ENCODE peak calls at places on chromosome 13, in six cellular contexts. M is CD8-positive, alpha-beta T cell; R is upper lobe of right lung; S is lower lobe of right lung; K is HCT116; X is endothelial cell. I is an unnamed sample.

GRCh38 chr13:49308977-49309408 is 61.3 kb downstream of the CDADC1 start:
- DNase-seq in M (no peak), R (no peak), S (no peak), K (no peak), X (no peak), I (no peak)

GRCh38 chr13:25478186-25478585 is 106.4 kb downstream of the ATP8A2 start:
- DNase-seq in M (no peak), R (no peak), S (no peak), K (no peak), X (no peak), I (no peak)

GRCh38 chr13:76852991-76853390 is 33.2 kb downstream of the KCTD12 start:
- DNase-seq in M (no peak), R (no peak), S (no peak), K (no peak), X (no peak), I (no peak)

GRCh38 chr13:77800219-77800618 is 102.7 kb downstream of the SLAIN1 start:
- DNase-seq in M (no peak), R (no peak), S (no peak), K (no peak), X (no peak), I (no peak)

GRCh38 chr13:112722433-112723250 is 32.8 kb downstream of the ATP11A start:
- DNase-seq in M (no peak), R (peak; percentile 81), S (peak; percentile 74), K (peak; percentile 86), X (no peak), I (no peak)

GRCh38 chr13:25286308-25286968 is 850 bp downstream of the MTMR6 start:
- DNase-seq in M (peak; percentile 66), R (no peak), S (no peak), K (no peak), X (peak; percentile 37), I (no peak)

GRCh38 chr13:25844559-25845434 is 207.0 kb downstream of the SHISA2 start:
- DNase-seq in M (no peak), R (no peak), S (no peak), K (no peak), X (no peak), I (no peak)

GRCh38 chr13:71610876-71611275 is 256.1 kb downstream of the DACH1 start:
- DNase-seq in M (no peak), R (no peak), S (no peak), K (no peak), X (no peak), I (no peak)

GRCh38 chr13:79631260-79631659 is 150.3 kb downstream of the NDFIP2 start:
- DNase-seq in M (no peak), R (no peak), S (no peak), K (peak; percentile 56), X (no peak), I (no peak)

GRCh38 chr13:99993660-99994455 is 12.3 kb downstream of the ZIC2 start:
- DNase-seq in M (no peak), R (no peak), S (no peak), K (no peak), X (no peak), I (no peak)

GRCh38 chr13:73248711-73249580 is 190.1 kb downstream of the KLF5 start:
- DNase-seq in M (no peak), R (no peak), S (no peak), K (peak; percentile 57), X (no peak), I (no peak)

GRCh38 chr13:91162180-91162579 is 185.3 kb upstream of the MIR17HG start:
- DNase-seq in M (no peak), R (no peak), S (no peak), K (no peak), X (no peak), I (no peak)

GRCh38 chr13:94415484-94415883 is 64.0 kb downstream of the DCT start:
- DNase-seq in M (no peak), R (no peak), S (no peak), K (no peak), X (no peak), I (no peak)

GRCh38 chr13:30346159-30346788 is 38.9 kb upstream of the KATNAL1 start:
- DNase-seq in M (peak; percentile 70), R (no peak), S (no peak), K (no peak), X (no peak), I (no peak)

GRCh38 chr13:71368301-71368700 is 498.7 kb downstream of the DACH1 start:
- DNase-seq in M (no peak), R (no peak), S (no peak), K (no peak), X (no peak), I (no peak)

GRCh38 chr13:45384474-45385174 is 33.5 kb downstream of the SLC25A30 start:
- DNase-seq in M (no peak), R (no peak), S (no peak), K (no peak), X (no peak), I (no peak)

GRCh38 chr13:28705734-28706133 is 13.0 kb downstream of the SLC46A3 start:
- DNase-seq in M (no peak), R (no peak), S (no peak), K (no peak), X (no peak), I (no peak)

GRCh38 chr13:76293751-76294150 is 592.5 kb downstream of the KCTD12 start:
- DNase-seq in M (no peak), R (no peak), S (no peak), K (no peak), X (no peak), I (no peak)

GRCh38 chr13:105513448-105513847 is 1022.0 kb downstream of the EFNB2 start:
- DNase-seq in M (no peak), R (no peak), S (no peak), K (no peak), X (no peak), I (no peak)

GRCh38 chr13:73913043-73913740 is 221.0 kb downstream of the KLF12 start:
- DNase-seq in M (no peak), R (no peak), S (no peak), K (no peak), X (no peak), I (no peak)

GRCh38 chr13:102726430-102726829 is 31.6 kb upstream of the METTL21C start:
- DNase-seq in M (no peak), R (no peak), S (no peak), K (no peak), X (no peak), I (no peak)

GRCh38 chr13:106063591-106064308 is 471.7 kb downstream of the EFNB2 start:
- DNase-seq in M (no peak), R (no peak), S (no peak), K (no peak), X (no peak), I (no peak)

GRCh38 chr13:108176685-108177274 is 38.6 kb downstream of the LIG4 start:
- DNase-seq in M (peak; percentile 66), R (no peak), S (peak; percentile 52), K (peak; percentile 36), X (peak; percentile 51), I (no peak)

GRCh38 chr13:108777421-108778420 is 148.3 kb downstream of the MYO16 start:
- DNase-seq in M (no peak), R (no peak), S (no peak), K (peak; percentile 61), X (no peak), I (no peak)

GRCh38 chr13:79405501-79405830 is 589 bp downstream of the RBM26 start:
- DNase-seq in M (no peak), R (no peak), S (no peak), K (no peak), X (no peak), I (no peak)

DNA sequence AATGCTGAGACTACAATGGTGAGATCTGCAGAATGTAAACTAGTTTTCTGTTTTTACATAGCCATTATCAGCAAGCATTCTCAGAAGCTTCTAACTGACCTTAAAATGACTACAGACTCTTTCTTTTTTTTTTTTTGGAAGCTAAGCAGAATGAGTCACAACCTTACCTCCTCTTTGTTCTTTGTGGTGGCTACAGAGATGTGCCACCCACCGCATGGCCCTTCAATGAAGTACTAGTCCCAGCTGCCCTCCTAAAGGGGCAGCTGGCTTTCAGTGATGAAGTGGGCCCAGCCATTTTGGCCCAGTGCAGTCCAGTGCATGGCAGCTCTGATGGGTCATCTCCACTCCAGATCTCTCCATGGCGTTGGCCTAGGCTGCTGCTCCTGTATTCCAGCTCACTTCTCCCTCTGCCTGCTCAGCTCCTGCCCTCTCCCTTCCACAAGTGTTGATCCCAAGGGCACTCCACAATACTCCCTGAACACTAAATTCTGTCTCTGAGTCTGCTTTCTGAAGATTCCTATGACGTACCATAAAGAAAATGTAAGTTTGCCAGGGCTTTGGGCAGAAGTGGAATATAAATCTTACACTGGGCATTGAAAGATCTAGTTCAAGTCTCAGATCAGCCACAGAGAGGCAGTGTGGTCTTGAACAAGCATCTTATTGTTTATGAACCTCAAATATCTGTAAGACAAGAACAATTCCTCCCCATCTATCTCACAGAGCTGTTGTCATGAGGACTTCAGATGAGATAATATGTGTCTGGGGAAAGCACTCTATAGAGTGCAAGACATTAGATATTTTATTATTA is 85.6 kb downstream of the RXFP2 start:
- DNase-seq in M (no peak), R (no peak), S (no peak), K (no peak), X (no peak), I (no peak)
- TF ChIP-seq CTCF in M (no peak), R (peak; percentile 25), S (no peak), K (no peak), X (no peak), I (peak; percentile 35)

DNA sequence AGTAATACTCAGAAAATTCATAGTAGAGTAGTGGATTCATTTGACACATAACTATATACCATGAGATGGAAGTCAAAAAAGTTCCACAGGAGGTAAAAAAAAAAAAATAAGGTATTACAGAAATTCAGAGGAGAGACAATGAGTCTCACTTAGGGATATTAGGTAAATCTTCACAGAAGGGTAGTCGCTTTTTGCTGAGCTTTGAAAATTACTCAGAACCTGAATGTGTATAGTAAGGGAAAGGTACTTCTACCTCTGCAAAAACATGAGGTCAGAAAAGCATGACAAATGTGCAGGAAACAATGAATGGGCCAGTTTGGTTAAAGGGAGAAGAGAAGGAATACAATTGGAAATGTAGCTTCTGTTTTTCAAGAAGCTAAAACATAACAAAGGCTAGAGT is 250.6 kb downstream of the ITGBL1 start:
- DNase-seq in M (no peak), R (no peak), S (no peak), K (no peak), X (no peak), I (no peak)
- TF ChIP-seq CTCF in M (no peak), R (no peak), S (no peak), K (no peak), X (no peak), I (no peak)

DNA sequence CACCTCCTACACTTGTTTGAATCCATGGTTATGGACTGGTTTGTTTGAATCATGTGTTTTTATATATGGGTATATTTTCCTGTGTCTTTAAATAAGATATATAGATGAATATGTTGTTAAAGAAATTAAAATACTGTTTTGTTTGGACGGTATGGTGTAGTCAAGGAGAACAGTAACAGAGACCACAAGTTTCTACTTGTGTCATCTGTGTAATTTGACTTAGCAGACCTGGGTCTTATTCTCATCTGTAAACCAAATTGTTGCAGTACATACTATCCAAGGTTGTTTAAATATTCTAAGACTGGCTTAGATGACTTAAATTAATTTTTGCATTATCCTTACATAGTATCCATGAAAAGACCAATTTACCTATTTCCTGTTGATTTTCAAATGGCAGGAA is 361.1 kb upstream of the SLITRK1 start:
- DNase-seq in M (no peak), R (no peak), S (no peak), K (no peak), X (no peak), I (no peak)
- TF ChIP-seq CTCF in M (no peak), R (no peak), S (no peak), K (no peak), X (no peak), I (no peak)

DNA sequence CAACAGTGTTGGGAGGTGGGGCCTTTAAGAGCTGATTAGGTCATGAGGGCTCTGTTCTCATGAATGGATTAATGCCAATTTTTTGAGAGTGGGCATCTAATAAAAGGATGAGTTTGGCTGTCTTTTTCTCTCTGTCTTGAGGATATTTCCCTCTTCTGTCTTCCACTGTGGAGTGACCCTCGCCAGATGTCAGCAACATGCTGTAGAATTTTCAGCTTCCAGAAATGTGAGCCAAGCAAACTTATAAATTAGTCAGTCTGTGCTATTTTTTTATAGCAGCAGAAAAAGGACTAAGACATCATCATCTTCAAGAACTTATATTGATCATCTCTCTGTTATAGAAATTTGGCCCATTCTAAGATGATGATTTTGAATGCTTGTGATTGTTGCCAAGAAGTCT is 431.4 kb downstream of the FGF9 start:
- DNase-seq in M (no peak), R (no peak), S (no peak), K (no peak), X (no peak), I (no peak)
- TF ChIP-seq CTCF in M (no peak), R (no peak), S (no peak), K (no peak), X (no peak), I (no peak)